ENCODE peak calls at places on chromosomes 5 and 9, in five cellular contexts. K is ELF-1; C is activated CD4-positive, alpha-beta T cell treated with anti-CD3 and anti-CD28 coated beads, Interleukin-2, amount 10 ng/mL, durations not matched to agents 7 days and 5 days; F is globus pallidus; Y is AG04450. S is an unnamed sample.

GRCh38 chr5:92330365-92330764 is 947.2 kb upstream of the ARRDC3 start:
- DNase-seq in K (no peak), C (no peak), F (no peak), Y (no peak), S (no peak)

GRCh38 chr5:150356575-150357284 is 767 bp upstream of the TCOF1 start:
- DNase-seq in K (no peak), C (no peak), F (no peak), Y (no peak), S (no peak)

GRCh38 chr9:134887219-134887618 is 6.6 kb downstream of the FCN2 start:
- DNase-seq in K (no peak), C (no peak), F (no peak), Y (no peak), S (peak; percentile 7)

GRCh38 chr5:79793722-79794121 is 104.1 kb downstream of the CMYA5 start:
- DNase-seq in K (no peak), C (no peak), F (no peak), Y (no peak), S (no peak)

GRCh38 chr9:71858102-71858798 is 52.7 kb downstream of the ABHD17B start:
- DNase-seq in K (no peak), C (no peak), F (no peak), Y (no peak), S (no peak)

GRCh38 chr9:93288891-93289883 is 105.2 kb downstream of the WNK2 start:
- DNase-seq in K (no peak), C (peak; percentile 4), F (no peak), Y (no peak), S (no peak)

GRCh38 chr5:88860501-88860900 is 22.5 kb downstream of the MEF2C start:
- DNase-seq in K (no peak), C (no peak), F (no peak), Y (no peak), S (no peak)

GRCh38 chr9:116499986-116500871 is 186.9 kb upstream of the TRIM32 start:
- DNase-seq in K (no peak), C (no peak), F (no peak), Y (peak; percentile 23), S (no peak)

GRCh38 chr9:79660615-79661014 is 88.8 kb downstream of the TLE4 start:
- DNase-seq in K (no peak), C (no peak), F (no peak), Y (no peak), S (no peak)

GRCh38 chr5:170745481-170746061 is 38.0 kb upstream of the GABRP start:
- DNase-seq in K (peak; percentile 98), C (no peak), F (no peak), Y (no peak), S (no peak)

GRCh38 chr5:87268970-87269377 is 1.3 kb downstream of the RASA1 start:
- DNase-seq in K (no peak), C (no peak), F (no peak), Y (no peak), S (no peak)

GRCh38 chr9:91905958-91906585 is 44.0 kb downstream of the ROR2 start:
- DNase-seq in K (no peak), C (peak; percentile 81), F (no peak), Y (no peak), S (no peak)